ENCODE peak calls at places on chromosomes 6 and 20, in ten cellular contexts. W is RWPE2; O is CD8-positive, alpha-beta memory T cell; C is tibial artery; X is aorta; B is Karpas-422; E is heart right ventricle; K is left ventricle myocardium inferior; L is A549; A is colonic mucosa. Z is an unnamed sample.

GRCh38 chr20:33005132-33005566 is 916 bp upstream of the SUN5 start:
- DNase-seq in W (no peak), O (peak; percentile 39), C (no peak), X (no peak), B (peak; percentile 77), E (no peak), K (no peak), L (no peak), A (peak; percentile 22), Z (no peak)

GRCh38 chr20:3847419-3847940 is 846 bp downstream of the MAVS start:
- DNase-seq in W (no peak), O (no peak), C (no peak), X (no peak), B (peak; percentile 53), E (no peak), K (no peak), L (no peak), A (no peak), Z (no peak)

GRCh38 chr6:3766219-3766618 is 14.7 kb upstream of the PXDC1 start:
- DNase-seq in W (no peak), O (no peak), C (no peak), X (peak; percentile 68), B (no peak), E (no peak), K (no peak), L (no peak), A (no peak), Z (no peak)

GRCh38 chr6:89117285-89118108 is at the start of gene SRSF12:
- DNase-seq in W (no peak), O (peak; percentile 38), C (peak; percentile 67), X (peak; percentile 88), B (no peak), E (peak; percentile 36), K (peak; percentile 30), L (peak; percentile 50), A (peak; percentile 24), Z (no peak)

GRCh38 chr6:116370328-116370716 is 425 bp upstream of the DSE start:
- DNase-seq in W (no peak), O (no peak), C (no peak), X (no peak), B (no peak), E (no peak), K (no peak), L (peak; percentile 31), A (no peak), Z (no peak)

GRCh38 chr6:108330806-108331205 is 36.0 kb downstream of the AFG1L start:
- DNase-seq in W (no peak), O (no peak), C (no peak), X (no peak), B (no peak), E (no peak), K (no peak), L (no peak), A (no peak), Z (no peak)

GRCh38 chr6:90290991-90291390 is 5.7 kb downstream of the BACH2 start:
- DNase-seq in W (no peak), O (no peak), C (no peak), X (no peak), B (no peak), E (no peak), K (no peak), L (no peak), A (no peak), Z (no peak)

GRCh38 chr20:62063601-62063980 is 2.1 kb downstream of the TAF4 start:
- DNase-seq in W (peak; percentile 86), O (no peak), C (no peak), X (no peak), B (no peak), E (no peak), K (no peak), L (no peak), A (no peak), Z (no peak)

GRCh38 chr6:113128020-113128419 is 729.1 kb upstream of the MARCKS start:
- DNase-seq in W (no peak), O (no peak), C (no peak), X (no peak), B (no peak), E (no peak), K (no peak), L (no peak), A (no peak), Z (no peak)

GRCh38 chr6:166005401-166005845 is 162.2 kb downstream of the TBXT start:
- DNase-seq in W (no peak), O (no peak), C (peak; percentile 88), X (peak; percentile 87), B (no peak), E (peak; percentile 72), K (peak; percentile 70), L (peak; percentile 50), A (no peak), Z (peak; percentile 75)
- H3K4me3 ChIP-seq in W (no peak overlapping the region), O (no peak overlapping the region), C (peak overlapping the region; percentile 44), X (peak overlapping the region; percentile 15), B (no peak overlapping the region), E (peak overlapping the region; percentile 40), K (peak overlapping the region; percentile 60), L (peak overlapping the region; percentile 29), A (no peak overlapping the region), Z (peak overlapping the region; percentile 44)

GRCh38 chr20:35191419-35191818 is 19.5 kb downstream of the PROCR start:
- DNase-seq in W (no peak), O (no peak), C (no peak), X (no peak), B (no peak), E (no peak), K (no peak), L (no peak), A (no peak), Z (no peak)
- H3K4me1 ChIP-seq in W (peaks cover 15% of the 10 kb centered on the region), O (no peaks in the 10 kb centered on the region), C (no peaks in the 10 kb centered on the region), X (no peaks in the 10 kb centered on the region), B (no peaks in the 10 kb centered on the region), E (peaks cover 10% of the 10 kb centered on the region), K (peaks cover 22% of the 10 kb centered on the region), L (no peaks in the 10 kb centered on the region), A (no peaks in the 10 kb centered on the region), Z (no peaks in the 10 kb centered on the region)

GRCh38 chr6:145887969-145888368 is 73.4 kb upstream of the FBXO30 start:
- DNase-seq in W (no peak), O (no peak), C (no peak), X (no peak), B (peak; percentile 75), E (peak; percentile 14), K (peak; percentile 15), L (no peak), A (no peak), Z (no peak)
- H3K27ac ChIP-seq in W (no peak overlapping the region), O (no peak overlapping the region), C (no peak overlapping the region), X (no peak overlapping the region), B (peak overlapping the region; percentile 34), E (no peak overlapping the region), K (no peak overlapping the region), L (no peak overlapping the region), A (no peak overlapping the region), Z (no peak overlapping the region)

DNA sequence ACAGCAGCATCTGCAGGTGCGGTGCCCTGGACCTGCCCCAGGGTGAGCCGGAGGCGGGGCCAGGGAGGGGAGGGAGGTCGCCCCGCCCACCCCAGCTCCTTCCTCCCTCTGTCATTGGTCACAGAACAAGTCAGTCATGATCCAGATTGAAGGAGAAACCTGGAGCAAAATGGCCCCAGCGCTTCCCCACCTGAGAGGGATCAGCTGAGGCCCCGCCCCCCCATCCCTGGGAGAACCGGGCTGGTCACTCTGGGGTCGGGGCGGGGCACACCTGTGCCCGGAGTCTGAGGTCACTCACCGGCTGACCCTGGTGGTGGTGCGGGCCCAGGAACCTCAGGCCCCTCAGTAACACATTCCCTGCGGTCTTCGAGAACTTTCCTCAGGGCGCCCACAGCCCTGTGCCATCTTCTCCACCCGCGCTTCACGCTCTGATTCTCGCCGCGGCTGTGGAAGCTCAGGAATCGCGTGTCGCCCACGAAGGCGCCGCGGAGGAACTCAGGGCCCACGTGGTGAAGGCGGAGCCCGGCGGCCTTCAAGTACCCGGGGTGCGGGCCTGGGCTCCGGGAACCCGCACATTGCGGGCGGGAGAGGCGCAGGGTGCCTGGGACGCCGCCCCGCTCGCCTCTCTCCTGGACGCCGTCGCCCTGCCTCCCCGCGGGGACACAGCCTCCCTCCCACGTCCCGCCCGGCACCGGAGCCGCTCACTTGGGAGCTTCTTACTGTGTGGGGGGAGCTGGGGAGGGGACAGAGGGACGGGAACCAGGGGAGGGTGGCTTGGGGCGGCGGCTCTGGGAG is 36.4 kb upstream of the HLA-C start:
- DNase-seq in W (no peak), O (peak; percentile 82), C (no peak), X (peak; percentile 77), B (peak; percentile 61), E (peak; percentile 23), K (no peak), L (no peak), A (peak; percentile 87), Z (no peak)
- H3K4me3 ChIP-seq in W (peak overlapping the region; percentile 22), O (peak overlapping the region; percentile 57), C (peak overlapping the region; percentile 21), X (no peak overlapping the region), B (no peak overlapping the region), E (peak overlapping the region; percentile 26), K (peak overlapping the region; percentile 56), L (peak overlapping the region; percentile 17), A (peak overlapping the region; percentile 49), Z (peak overlapping the region; percentile 19)

DNA sequence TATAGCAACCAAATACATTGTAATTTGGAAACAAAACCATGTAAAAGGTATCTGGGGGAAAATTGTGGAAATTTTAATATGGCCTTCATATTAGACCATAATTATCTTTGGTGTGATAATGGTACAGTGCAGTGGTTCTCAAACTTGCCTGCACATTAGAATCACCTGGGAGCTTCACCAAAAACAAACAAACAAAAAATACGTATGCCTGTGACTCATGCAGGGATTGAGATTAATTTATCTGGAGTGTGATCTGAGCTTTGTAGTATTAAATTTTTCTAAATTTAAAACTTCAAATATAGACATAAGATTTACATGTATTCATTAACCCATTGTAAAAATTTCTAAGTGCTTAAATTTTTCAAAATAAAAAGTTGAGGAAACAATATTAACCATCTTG is 31.5 kb downstream of the ARHGAP18 start:
- DNase-seq in W (no peak), O (no peak), C (no peak), X (no peak), B (no peak), E (no peak), K (no peak), L (no peak), A (no peak), Z (no peak)
- H3K4me1 ChIP-seq in W (peaks cover 68% of the 10 kb centered on the region), O (peaks cover 3% of the 10 kb centered on the region), C (peaks cover 1% of the 10 kb centered on the region), X (peaks cover 2% of the 10 kb centered on the region), B (peaks cover 25% of the 10 kb centered on the region), E (peaks cover 66% of the 10 kb centered on the region), K (peaks cover 48% of the 10 kb centered on the region), L (peaks cover 58% of the 10 kb centered on the region), A (no peaks in the 10 kb centered on the region), Z (no peaks in the 10 kb centered on the region)

DNA sequence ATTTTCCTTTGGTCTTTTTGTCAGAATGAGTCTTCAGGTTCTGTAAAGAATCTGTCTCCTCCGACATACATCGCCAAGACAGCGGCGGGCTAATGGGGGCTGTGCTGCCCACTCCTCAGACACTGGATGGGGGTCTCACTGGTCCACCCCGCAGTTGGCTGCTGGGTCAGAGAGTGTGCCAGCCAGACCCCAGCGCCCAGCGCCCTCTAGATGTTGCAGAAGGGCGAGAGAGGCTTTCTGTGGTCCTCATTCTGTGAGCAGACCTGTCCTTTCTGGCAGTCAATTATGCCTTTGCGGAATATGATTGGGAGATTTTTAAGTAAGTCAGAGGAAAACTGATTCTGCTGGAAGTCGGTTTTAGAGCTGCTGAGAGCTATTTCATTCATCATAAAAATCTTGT is 7.8 kb upstream of the CCR6 start:
- DNase-seq in W (no peak), O (no peak), C (no peak), X (no peak), B (no peak), E (no peak), K (no peak), L (no peak), A (no peak), Z (no peak)
- H3K27ac ChIP-seq in W (no peak overlapping the region), O (peak overlapping the region; percentile 70), C (no peak overlapping the region), X (no peak overlapping the region), B (no peak overlapping the region), E (no peak overlapping the region), K (no peak overlapping the region), L (no peak overlapping the region), A (no peak overlapping the region), Z (no peak overlapping the region)

Z was measured in right atrium auricular region.